ENCODE peak calls at places on chromosome 4, in eight cellular contexts. C is SW 1271; M is NCI-H748 treated with DMSO at 0.1 percent for 48 hours; V is stimulated activated CD8-positive, alpha-beta memory T cell treated with anti-CD3 and anti-CD28 coated beads, Interleukin-7, amount 100 ng/mL, for 1 hour; I is dorsolateral prefrontal cortex; Q is Karpas-422; R is MV-4-11; Z is HAP-1. E is an unnamed sample.

GRCh38 chr4:139848043-139848442 is 182.4 kb downstream of the MGST2 start:
- DNase-seq in C (no peak), M (no peak), V (no peak), I (no peak), Q (no peak), R (no peak), Z (no peak), E (no peak)

GRCh38 chr4:86594559-86595425 is 677 bp downstream of the PTPN13 start:
- DNase-seq in C (no peak), M (peak; percentile 38), V (no peak), I (peak; percentile 42), Q (no peak), R (peak; percentile 2), Z (peak; percentile 71), E (no peak)

GRCh38 chr4:47650584-47651130 is 165.6 kb downstream of the ATP10D start:
- DNase-seq in C (no peak), M (no peak), V (no peak), I (no peak), Q (no peak), R (no peak), Z (no peak), E (no peak)

GRCh38 chr4:26821677-26822503 is 38.8 kb upstream of the STIM2 start:
- DNase-seq in C (no peak), M (no peak), V (no peak), I (no peak), Q (peak; percentile 55), R (peak; percentile 33), Z (no peak), E (no peak)

GRCh38 chr4:181548873-181549541 is 694.2 kb upstream of the TENM3 start:
- DNase-seq in C (peak; percentile 5), M (no peak), V (no peak), I (no peak), Q (no peak), R (peak; percentile 14), Z (no peak), E (no peak)

GRCh38 chr4:117700111-117700892 is 334.0 kb upstream of the NDST3 start:
- DNase-seq in C (no peak), M (no peak), V (no peak), I (no peak), Q (peak; percentile 42), R (no peak), Z (no peak), E (peak; percentile 11)

GRCh38 chr4:76532810-76533209 is 97.8 kb downstream of the SHROOM3 start:
- DNase-seq in C (no peak), M (no peak), V (no peak), I (no peak), Q (no peak), R (no peak), Z (no peak), E (no peak)

GRCh38 chr4:123995939-123996338 is 599.3 kb downstream of the SPRY1 start:
- DNase-seq in C (no peak), M (no peak), V (no peak), I (no peak), Q (no peak), R (no peak), Z (no peak), E (no peak)

GRCh38 chr4:152045397-152045780 is 284.6 kb upstream of the GATB start:
- DNase-seq in C (no peak), M (no peak), V (no peak), I (no peak), Q (no peak), R (no peak), Z (no peak), E (no peak)

GRCh38 chr4:10237131-10237530 is 120.5 kb upstream of the WDR1 start:
- DNase-seq in C (no peak), M (no peak), V (no peak), I (no peak), Q (no peak), R (no peak), Z (no peak), E (no peak)

GRCh38 chr4:37988670-37989069 is 28.5 kb downstream of the PTTG2 start:
- DNase-seq in C (no peak), M (no peak), V (no peak), I (no peak), Q (no peak), R (no peak), Z (no peak), E (no peak)

GRCh38 chr4:53908661-53909078 is 155.7 kb downstream of the CHIC2 start:
- DNase-seq in C (peak; percentile 53), M (peak; percentile 50), V (no peak), I (no peak), Q (peak; percentile 84), R (peak; percentile 93), Z (peak; percentile 55), E (no peak)

GRCh38 chr4:51844157-51845054 is 1.5 kb downstream of the DCUN1D4 start:
- DNase-seq in C (peak; percentile 64), M (peak; percentile 62), V (peak; percentile 60), I (peak; percentile 98), Q (peak; percentile 81), R (peak; percentile 93), Z (peak; percentile 96), E (peak; percentile 55)

GRCh38 chr4:66059131-66059530 is 388.8 kb upstream of the EPHA5 start:
- DNase-seq in C (no peak), M (no peak), V (no peak), I (no peak), Q (no peak), R (no peak), Z (no peak), E (no peak)

GRCh38 chr4:159283697-159284492 is 181.0 kb downstream of the RAPGEF2 start:
- DNase-seq in C (no peak), M (no peak), V (no peak), I (no peak), Q (no peak), R (no peak), Z (no peak), E (no peak)

GRCh38 chr4:95293014-95293413 is 255.8 kb downstream of the UNC5C start:
- DNase-seq in C (no peak), M (no peak), V (no peak), I (no peak), Q (no peak), R (no peak), Z (no peak), E (no peak)

GRCh38 chr4:168723020-168723419 is 226.2 kb downstream of the PALLD start:
- DNase-seq in C (no peak), M (no peak), V (no peak), I (no peak), Q (no peak), R (peak; percentile 28), Z (no peak), E (no peak)

E was measured in iPS DF 6.9.